ENCODE peak calls at places on chromosomes 2 and 18, in seven cellular contexts. M is HCT116, D is A549, O is H9, B is neuronal stem cell, W is fibroblast of lung, S is neural progenitor cell. H is an unnamed sample.

GRCh38 chr2:127419448-127420038 is 1.3 kb downstream of the PROC start:
- DNase-seq in M (no peak), D (no peak), O (no peak), B (no peak), W (no peak), S (no peak), H (peak; percentile 96)

GRCh38 chr2:168935810-168936581 is 34.9 kb downstream of the G6PC2 start:
- DNase-seq in M (no peak), D (no peak), O (no peak), B (no peak), W (peak; percentile 2), S (no peak), H (peak; percentile 73)

GRCh38 chr2:162509288-162509968 is 165.5 kb downstream of the GCA start:
- DNase-seq in M (no peak), D (no peak), O (no peak), B (no peak), W (no peak), S (no peak), H (no peak)

GRCh38 chr2:10285578-10286198 is 17.0 kb upstream of the HPCAL1 start:
- DNase-seq in M (peak; percentile 71), D (peak; percentile 90), O (peak; percentile 64), B (no peak), W (peak; percentile 61), S (no peak), H (peak; percentile 92)

GRCh38 chr2:229586746-229587705 is 127.3 kb downstream of the DNER start:
- DNase-seq in M (peak; percentile 76), D (peak; percentile 77), O (peak; percentile 91), B (peak; percentile 78), W (peak; percentile 87), S (peak; percentile 92), H (peak; percentile 89)

GRCh38 chr18:48942554-48943261 is 8.1 kb downstream of the SMAD7 start:
- DNase-seq in M (peak; percentile 91), D (peak; percentile 92), O (no peak), B (no peak), W (peak; percentile 67), S (no peak), H (peak; percentile 96)

GRCh38 chr2:235170016-235170415 is 218.2 kb downstream of the SH3BP4 start:
- DNase-seq in M (no peak), D (peak; percentile 34), O (no peak), B (no peak), W (peak; percentile 37), S (no peak), H (peak; percentile 90)

GRCh38 chr2:180980943-180981898 is 816 bp downstream of the UBE2E3 start:
- DNase-seq in M (no peak), D (peak; percentile 18), O (no peak), B (peak; percentile 23), W (peak; percentile 56), S (peak; percentile 31), H (peak; percentile 83)

GRCh38 chr2:67645280-67646255 is 248.4 kb downstream of the ETAA1 start:
- DNase-seq in M (no peak), D (no peak), O (no peak), B (no peak), W (no peak), S (no peak), H (peak; percentile 51)

GRCh38 chr2:11578081-11578948 is 44.5 kb downstream of the GREB1 start:
- DNase-seq in M (no peak), D (no peak), O (no peak), B (no peak), W (no peak), S (no peak), H (no peak)

GRCh38 chr2:50126077-50126476 is 905.9 kb downstream of the NRXN1 start:
- DNase-seq in M (no peak), D (no peak), O (no peak), B (no peak), W (no peak), S (no peak), H (no peak)

GRCh38 chr2:107730898-107731297 is 95.8 kb upstream of the RGPD4 start:
- DNase-seq in M (no peak), D (no peak), O (no peak), B (no peak), W (no peak), S (no peak), H (no peak)

GRCh38 chr2:139744273-139744672 is 964.1 kb upstream of the NXPH2 start:
- DNase-seq in M (no peak), D (no peak), O (no peak), B (no peak), W (no peak), S (no peak), H (no peak)

GRCh38 chr2:43307046-43307445 is 80.6 kb upstream of the ZFP36L2 start:
- DNase-seq in M (no peak), D (no peak), O (no peak), B (no peak), W (no peak), S (no peak), H (no peak)

GRCh38 chr2:17813015-17813741 is 3.1 kb upstream of the MSGN1 start:
- DNase-seq in M (no peak), D (no peak), O (no peak), B (no peak), W (no peak), S (no peak), H (peak; percentile 74)

GRCh38 chr2:28350791-28351285 is 41.8 kb upstream of the FOSL2 start:
- DNase-seq in M (no peak), D (no peak), O (no peak), B (no peak), W (no peak), S (no peak), H (peak; percentile 56)

GRCh38 chr2:236959876-236960275 is 125.8 kb upstream of the COPS8 start:
- DNase-seq in M (no peak), D (no peak), O (no peak), B (no peak), W (no peak), S (no peak), H (no peak)

GRCh38 chr2:112848833-112849232 is 12.3 kb upstream of the IL1B start:
- DNase-seq in M (no peak), D (no peak), O (no peak), B (no peak), W (no peak), S (no peak), H (no peak)

GRCh38 chr2:96920801-96921560 is 51.1 kb upstream of the SEMA4C start:
- DNase-seq in M (no peak), D (no peak), O (no peak), B (no peak), W (no peak), S (no peak), H (peak; percentile 42)

GRCh38 chr2:71609958-71610357 is 156.6 kb downstream of the DYSF start:
- DNase-seq in M (peak; percentile 24), D (peak; percentile 42), O (no peak), B (no peak), W (peak; percentile 75), S (no peak), H (peak; percentile 90)

DNA sequence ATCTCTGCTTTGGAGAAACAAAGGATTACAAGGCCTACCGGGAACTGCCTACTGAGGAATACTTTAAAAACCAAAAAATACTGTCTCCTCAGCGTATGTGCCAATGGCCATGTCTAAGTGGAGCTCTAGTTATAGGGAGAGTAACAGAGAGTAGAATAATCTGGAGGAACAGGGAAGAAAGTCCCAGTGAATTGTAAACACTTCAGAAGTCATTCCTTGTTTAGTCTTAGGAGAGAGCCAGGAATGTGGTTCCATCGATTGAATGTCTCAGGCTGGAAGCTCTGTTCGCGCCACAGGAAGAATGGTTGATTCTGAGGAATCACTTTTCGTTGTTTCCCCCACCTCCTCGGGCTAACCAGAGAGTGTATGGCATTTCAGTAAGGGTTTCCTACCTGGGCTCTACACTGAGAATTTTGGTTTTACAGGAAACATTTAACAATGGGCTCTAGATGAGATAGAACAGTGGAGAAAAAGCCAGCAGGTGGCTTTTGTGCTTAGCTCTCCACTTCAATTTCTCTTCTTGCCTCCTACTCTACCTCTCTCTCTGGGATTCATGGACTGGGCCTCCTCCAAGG is 88.7 kb downstream of the ACVR1 start:
- DNase-seq in M (no peak), D (no peak), O (no peak), B (no peak), W (no peak), S (no peak), H (no peak)
- H3K4me1 ChIP-seq in M (peaks cover 10% of the 10 kb centered on the region), D (peaks cover 53% of the 10 kb centered on the region), O (peaks cover 6% of the 10 kb centered on the region), B (peaks cover 8% of the 10 kb centered on the region), W (peaks cover 6% of the 10 kb centered on the region), S (peaks cover 42% of the 10 kb centered on the region), H (peaks cover 35% of the 10 kb centered on the region)

DNA sequence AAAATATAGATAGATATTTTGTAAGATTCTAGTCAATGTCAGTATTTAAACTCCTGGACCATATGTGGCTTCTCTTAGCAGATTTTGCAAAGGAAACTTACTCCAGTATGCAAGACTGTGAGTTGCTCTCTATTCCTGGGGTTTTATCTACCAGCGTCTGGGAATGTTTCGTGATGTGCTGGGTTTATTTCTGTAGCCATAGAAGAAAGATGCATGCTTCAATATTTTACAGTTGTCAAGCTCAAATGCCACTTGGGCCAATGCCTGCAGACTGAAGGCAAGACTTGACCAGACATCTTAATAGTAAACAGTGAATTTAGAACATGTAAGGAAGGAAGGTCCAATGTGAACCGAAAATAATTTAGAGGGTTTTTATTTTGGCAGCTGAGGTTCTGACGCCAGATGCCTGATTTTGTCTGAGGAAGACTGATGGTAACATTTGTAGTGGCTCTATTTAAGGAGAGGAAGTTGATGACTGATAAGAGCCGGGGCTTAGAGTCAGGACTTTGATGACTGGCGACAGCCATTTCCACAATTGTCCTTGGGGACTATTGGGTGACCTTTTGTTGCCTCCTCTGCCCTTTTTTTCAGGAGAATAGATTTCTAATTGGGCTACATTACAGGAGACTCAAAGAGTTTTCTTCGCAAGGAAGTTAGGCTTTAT is 154.3 kb downstream of the RAPGEF4 start:
- DNase-seq in M (no peak), D (no peak), O (no peak), B (no peak), W (no peak), S (no peak), H (no peak)
- H3K4me2 ChIP-seq in M (no peak overlapping the region), D (no peak overlapping the region), O (no peak overlapping the region), B (no peak overlapping the region), W (no peak overlapping the region), S (no peak overlapping the region), H (no peak overlapping the region)

GRCh38 chr18:55402731-55403405 is 185.1 kb downstream of the TCF4 start:
- DNase-seq in M (no peak), D (no peak), O (no peak), B (no peak), W (peak; percentile 60), S (no peak), H (no peak)
- H3K4me1 ChIP-seq in M (no peaks in the 10 kb centered on the region), D (peaks cover 24% of the 10 kb centered on the region), O (peaks cover 6% of the 10 kb centered on the region), B (peaks cover 27% of the 10 kb centered on the region), W (peaks cover 16% of the 10 kb centered on the region), S (peaks cover 63% of the 10 kb centered on the region), H (peaks cover 45% of the 10 kb centered on the region)

GRCh38 chr18:23498877-23499570 is 4.3 kb upstream of the RMC1 start:
- DNase-seq in M (peak; percentile 59), D (peak; percentile 73), O (peak; percentile 79), B (no peak), W (peak; percentile 77), S (peak; percentile 87), H (peak; percentile 92)
- H3K4me2 ChIP-seq in M (no peak overlapping the region), D (no peak overlapping the region), O (no peak overlapping the region), B (no peak overlapping the region), W (no peak overlapping the region), S (no peak overlapping the region), H (peak overlapping the region; percentile 55)

GRCh38 chr18:79397288-79397829 is 1.6 kb downstream of the NFATC1 start:
- DNase-seq in M (no peak), D (no peak), O (no peak), B (no peak), W (no peak), S (no peak), H (peak; percentile 87)
- H3K4me1 ChIP-seq in M (peaks cover 33% of the 10 kb centered on the region), D (no peaks in the 10 kb centered on the region), O (no peaks in the 10 kb centered on the region), B (peaks cover 4% of the 10 kb centered on the region), W (peaks cover 3% of the 10 kb centered on the region), S (peaks cover 16% of the 10 kb centered on the region), H (peaks cover 3% of the 10 kb centered on the region)